ENCODE peak calls at places on chromosome 3, in eight cellular contexts. M is posterior vena cava; L is iPS-NIHi11; X is CD8-positive, alpha-beta memory T cell; P is spleen; R is NCI-H1436; N is KBM-7; G is left lung. Q is an unnamed sample.

GRCh38 chr3:159604151-159604581 is 384.5 kb upstream of the IL12A start:
- DNase-seq in M (no peak), L (no peak), X (no peak), P (no peak), R (no peak), N (no peak), G (peak; percentile 38), Q (no peak)

GRCh38 chr3:53069422-53070068 is 23.7 kb upstream of the SFMBT1 start:
- DNase-seq in M (peak; percentile 25), L (no peak), X (no peak), P (peak; percentile 41), R (no peak), N (no peak), G (no peak), Q (peak; percentile 55)

GRCh38 chr3:66393486-66394260 is 107.1 kb downstream of the LRIG1 start:
- DNase-seq in M (peak; percentile 67), L (no peak), X (peak; percentile 44), P (peak; percentile 89), R (no peak), N (no peak), G (no peak), Q (no peak)

GRCh38 chr3:185363662-185364203 is 797 bp downstream of the MAP3K13 start:
- DNase-seq in M (no peak), L (peak; percentile 14), X (no peak), P (no peak), R (no peak), N (peak; percentile 20), G (no peak), Q (no peak)

GRCh38 chr3:9098716-9099675 is 135.7 kb upstream of the RAD18 start:
- DNase-seq in M (no peak), L (no peak), X (no peak), P (no peak), R (peak; percentile 7), N (no peak), G (no peak), Q (peak; percentile 2)

GRCh38 chr3:45873638-45874037 is 12.7 kb upstream of the CCR9 start:
- DNase-seq in M (no peak), L (no peak), X (no peak), P (no peak), R (no peak), N (no peak), G (no peak), Q (no peak)

GRCh38 chr3:115386347-115386746 is 237.0 kb upstream of the GAP43 start:
- DNase-seq in M (no peak), L (no peak), X (no peak), P (no peak), R (no peak), N (no peak), G (no peak), Q (no peak)

GRCh38 chr3:71131893-71132314 is 451.6 kb downstream of the FOXP1 start:
- DNase-seq in M (no peak), L (no peak), X (no peak), P (no peak), R (no peak), N (peak; percentile 28), G (no peak), Q (peak; percentile 59)

GRCh38 chr3:151726016-151726415 is 7.7 kb upstream of the AADACL2 start:
- DNase-seq in M (no peak), L (no peak), X (no peak), P (no peak), R (no peak), N (peak; percentile 5), G (no peak), Q (no peak)

GRCh38 chr3:188360364-188360881 is 206.5 kb downstream of the LPP start:
- DNase-seq in M (no peak), L (no peak), X (no peak), P (no peak), R (no peak), N (no peak), G (no peak), Q (no peak)

GRCh38 chr3:31980530-31981205 is 394 bp downstream of the OSBPL10 start:
- DNase-seq in M (peak; percentile 84), L (peak; percentile 77), X (no peak), P (peak; percentile 93), R (peak; percentile 2), N (peak; percentile 67), G (peak; percentile 65), Q (peak; percentile 85)

GRCh38 chr3:37909067-37909911 is 47.6 kb downstream of the CTDSPL start:
- DNase-seq in M (no peak), L (no peak), X (no peak), P (no peak), R (no peak), N (peak; percentile 53), G (no peak), Q (no peak)

GRCh38 chr3:186665484-186666188 is at the start of gene HRG:
- DNase-seq in M (no peak), L (no peak), X (no peak), P (no peak), R (no peak), N (no peak), G (no peak), Q (no peak)

GRCh38 chr3:109685084-109686079 is 348.0 kb upstream of the DPPA4 start:
- DNase-seq in M (peak; percentile 92), L (peak; percentile 14), X (no peak), P (no peak), R (no peak), N (no peak), G (peak; percentile 83), Q (no peak)

GRCh38 chr3:105430460-105430859 is 63.8 kb downstream of the ALCAM start:
- DNase-seq in M (no peak), L (no peak), X (no peak), P (no peak), R (no peak), N (peak; percentile 78), G (no peak), Q (no peak)

GRCh38 chr3:81723732-81724313 is 37.6 kb downstream of the GBE1 start:
- DNase-seq in M (no peak), L (no peak), X (no peak), P (no peak), R (no peak), N (peak; percentile 24), G (no peak), Q (peak; percentile 5)

GRCh38 chr3:21390856-21391255 is 360.2 kb downstream of the ZNF385D start:
- DNase-seq in M (no peak), L (no peak), X (no peak), P (no peak), R (no peak), N (no peak), G (no peak), Q (no peak)

GRCh38 chr3:142694225-142694624 is 29.6 kb upstream of the TRPC1 start:
- DNase-seq in M (no peak), L (no peak), X (no peak), P (no peak), R (no peak), N (no peak), G (no peak), Q (no peak)

GRCh38 chr3:43025423-43025822 is 46.3 kb downstream of the GASK1A start:
- DNase-seq in M (no peak), L (peak; percentile 33), X (no peak), P (no peak), R (no peak), N (no peak), G (no peak), Q (no peak)

GRCh38 chr3:136954980-136955780 is 2.6 kb upstream of the IL20RB start:
- DNase-seq in M (no peak), L (no peak), X (no peak), P (no peak), R (no peak), N (no peak), G (no peak), Q (no peak)

GRCh38 chr3:50325497-50326181 is 2.4 kb downstream of the TUSC2 start:
- DNase-seq in M (no peak), L (no peak), X (no peak), P (peak; percentile 64), R (no peak), N (no peak), G (no peak), Q (no peak)

GRCh38 chr3:197022405-197023231 is 7.0 kb downstream of the MELTF start:
- DNase-seq in M (no peak), L (peak; percentile 19), X (no peak), P (no peak), R (no peak), N (peak; percentile 28), G (no peak), Q (no peak)

GRCh38 chr3:111303760-111304159 is 232.1 kb downstream of the NECTIN3 start:
- DNase-seq in M (no peak), L (no peak), X (no peak), P (no peak), R (no peak), N (no peak), G (no peak), Q (no peak)

GRCh38 chr3:195853036-195853435 is 41.3 kb upstream of the MUC4 start:
- DNase-seq in M (no peak), L (no peak), X (no peak), P (no peak), R (no peak), N (no peak), G (no peak), Q (no peak)

GRCh38 chr3:8895829-8896228 is 67.4 kb downstream of the RAD18 start:
- DNase-seq in M (no peak), L (no peak), X (no peak), P (no peak), R (no peak), N (no peak), G (no peak), Q (no peak)

GRCh38 chr3:44343421-44343820 is 4.9 kb downstream of the TCAIM start:
- DNase-seq in M (no peak), L (no peak), X (no peak), P (no peak), R (no peak), N (no peak), G (no peak), Q (no peak)

GRCh38 chr3:66048051-66048395 is 9.3 kb upstream of the MAGI1 start:
- DNase-seq in M (no peak), L (no peak), X (no peak), P (no peak), R (no peak), N (no peak), G (no peak), Q (no peak)

GRCh38 chr3:193829781-193830180 is 236.8 kb downstream of the OPA1 start:
- DNase-seq in M (no peak), L (peak; percentile 55), X (no peak), P (no peak), R (no peak), N (no peak), G (peak; percentile 53), Q (no peak)

GRCh38 chr3:47378869-47379268 is 2.0 kb upstream of the PTPN23 start:
- DNase-seq in M (no peak), L (no peak), X (no peak), P (no peak), R (no peak), N (no peak), G (no peak), Q (no peak)

GRCh38 chr3:152071924-152072323 is 196.8 kb upstream of the MBNL1 start:
- DNase-seq in M (no peak), L (peak; percentile 29), X (no peak), P (no peak), R (peak; percentile 9), N (peak; percentile 73), G (no peak), Q (peak; percentile 37)

GRCh38 chr3:14210843-14211594 is 32.4 kb downstream of the LSM3 start:
- DNase-seq in M (no peak), L (no peak), X (no peak), P (no peak), R (no peak), N (no peak), G (no peak), Q (no peak)

GRCh38 chr3:137992592-137992991 is 17.4 kb upstream of the CLDN18 start:
- DNase-seq in M (no peak), L (no peak), X (no peak), P (no peak), R (no peak), N (no peak), G (no peak), Q (no peak)

GRCh38 chr3:46716461-46717441 is 918 bp downstream of the PRSS50 start:
- DNase-seq in M (peak; percentile 26), L (no peak), X (no peak), P (no peak), R (no peak), N (no peak), G (no peak), Q (no peak)

GRCh38 chr3:39261726-39262125 is 18.1 kb downstream of the CX3CR1 start:
- DNase-seq in M (no peak), L (no peak), X (no peak), P (no peak), R (no peak), N (no peak), G (no peak), Q (no peak)

Q was measured in NCI-H146.